ENCODE peak calls at places on chromosomes 11 and 22, in six cellular contexts. Y is transverse colon, K is IMR-90, E is heart right ventricle, J is left ventricle myocardium inferior, H is mucosa of descending colon. R is an unnamed sample.

GRCh38 chr11:132715041-132715440 is 817.3 kb downstream of the OPCML start:
- DNase-seq in E (no peak), Y (no peak), J (no peak), K (peak; percentile 42), H (no peak), R (no peak)

GRCh38 chr11:44638032-44638431 is 72.6 kb downstream of the CD82 start:
- DNase-seq in K (no peak), E (no peak), J (no peak), Y (peak; percentile 56), H (peak; percentile 67), R (no peak)

GRCh38 chr22:22210375-22210774 is 34.2 kb upstream of the VPREB1 start:
- DNase-seq in Y (no peak), E (no peak), K (peak; percentile 85), J (no peak), H (no peak), R (no peak)

GRCh38 chr11:2778630-2779498 is 79.1 kb upstream of the KCNQ1OT1 start:
- DNase-seq in K (peak; percentile 63), H (peak; percentile 78), J (peak; percentile 78), Y (peak; percentile 86), E (peak; percentile 85), R (peak; percentile 84)

GRCh38 chr22:38038890-38039812 is 18.1 kb upstream of the PICK1 start:
- DNase-seq in H (no peak), K (no peak), J (no peak), Y (no peak), E (peak; percentile 41), R (no peak)

GRCh38 chr11:44112083-44112865 is 16.8 kb downstream of the EXT2 start:
- DNase-seq in K (peak; percentile 76), Y (no peak), E (peak; percentile 33), J (peak; percentile 53), H (peak; percentile 20), R (no peak)

GRCh38 chr11:66316849-66317251 is at the start of gene CD248:
- DNase-seq in Y (peak; percentile 43), E (peak; percentile 89), J (peak; percentile 87), K (peak; percentile 78), H (no peak), R (no peak)

GRCh38 chr11:57604289-57605010 is 7.0 kb downstream of the SERPING1 start:
- DNase-seq in H (no peak), Y (no peak), K (no peak), E (no peak), J (no peak), R (no peak)

GRCh38 chr11:121555172-121555571 is 102.4 kb upstream of the SORL1-AS1 start:
- DNase-seq in J (no peak), H (no peak), E (no peak), Y (no peak), K (no peak), R (no peak)

GRCh38 chr11:66015936-66016792 is 4.4 kb downstream of the CST6 start:
- DNase-seq in H (no peak), K (no peak), Y (no peak), E (no peak), J (no peak), R (no peak)

GRCh38 chr11:67648140-67648795 is 2.3 kb downstream of the ACY3 start:
- DNase-seq in E (no peak), K (no peak), J (no peak), H (no peak), Y (peak; percentile 54), R (no peak)

GRCh38 chr11:107549253-107549953 is 16.1 kb downstream of the ALKBH8 start:
- DNase-seq in Y (no peak), E (no peak), J (no peak), H (peak; percentile 22), K (peak; percentile 51), R (no peak)

GRCh38 chr11:131378931-131379330 is 8.5 kb downstream of the NTM start:
- DNase-seq in J (no peak), H (no peak), K (no peak), Y (no peak), E (no peak), R (no peak)

GRCh38 chr11:26065944-26066343 is 266.0 kb upstream of the ANO3 start:
- DNase-seq in J (no peak), Y (no peak), H (no peak), K (no peak), E (no peak), R (no peak)

GRCh38 chr11:27120211-27120610 is 79.6 kb downstream of the BBOX1 start:
- DNase-seq in K (no peak), Y (no peak), H (no peak), J (no peak), E (no peak), R (no peak)

GRCh38 chr11:72007587-72007986 is 8.9 kb downstream of the IL18BP start:
- DNase-seq in E (no peak), J (no peak), K (no peak), Y (no peak), H (no peak), R (no peak)

GRCh38 chr11:115518983-115519382 is 14.8 kb upstream of the CADM1 start:
- DNase-seq in E (no peak), Y (no peak), J (no peak), K (no peak), H (no peak), R (no peak)

GRCh38 chr11:67996622-67997459 is 7.1 kb downstream of the UNC93B1 start:
- DNase-seq in K (no peak), J (peak; percentile 58), H (peak; percentile 95), E (peak; percentile 67), Y (peak; percentile 88), R (peak; percentile 87)

GRCh38 chr11:22797081-22797480 is 32.5 kb downstream of the SVIP start:
- DNase-seq in E (no peak), K (no peak), J (no peak), Y (no peak), H (no peak), R (no peak)

GRCh38 chr11:48055292-48056132 is 75.2 kb downstream of the PTPRJ start:
- DNase-seq in K (peak; percentile 47), J (no peak), Y (peak; percentile 63), H (peak; percentile 65), E (no peak), R (no peak)

GRCh38 chr11:135006800-135007199 is 594.8 kb upstream of the B3GAT1 start:
- DNase-seq in K (no peak), J (no peak), H (no peak), Y (no peak), E (no peak), R (no peak)

GRCh38 chr22:23285734-23286133 is 105.4 kb downstream of the BCR start:
- DNase-seq in H (no peak), E (no peak), Y (no peak), J (no peak), K (peak; percentile 59), R (no peak)

GRCh38 chr11:63768232-63769043 is at the start of gene ZFTA:
- DNase-seq in K (peak; percentile 37), H (peak; percentile 73), J (peak; percentile 71), E (peak; percentile 75), Y (peak; percentile 75), R (peak; percentile 71)

GRCh38 chr11:63767415-63768231 is 952 bp downstream of the ZFTA start:
- DNase-seq in J (peak; percentile 63), E (peak; percentile 41), H (peak; percentile 67), Y (peak; percentile 53), K (peak; percentile 74), R (peak; percentile 51)

GRCh38 chr11:63769044-63769718 is 606 bp upstream of the ZFTA start:
- DNase-seq in E (peak; percentile 68), K (no peak), H (peak; percentile 21), Y (peak; percentile 43), J (peak; percentile 51), R (peak; percentile 52)

GRCh38 chr11:63770763-63771162 is 2.2 kb upstream of the ZFTA start:
- DNase-seq in Y (no peak), J (no peak), H (no peak), K (no peak), E (no peak), R (no peak)

DNA sequence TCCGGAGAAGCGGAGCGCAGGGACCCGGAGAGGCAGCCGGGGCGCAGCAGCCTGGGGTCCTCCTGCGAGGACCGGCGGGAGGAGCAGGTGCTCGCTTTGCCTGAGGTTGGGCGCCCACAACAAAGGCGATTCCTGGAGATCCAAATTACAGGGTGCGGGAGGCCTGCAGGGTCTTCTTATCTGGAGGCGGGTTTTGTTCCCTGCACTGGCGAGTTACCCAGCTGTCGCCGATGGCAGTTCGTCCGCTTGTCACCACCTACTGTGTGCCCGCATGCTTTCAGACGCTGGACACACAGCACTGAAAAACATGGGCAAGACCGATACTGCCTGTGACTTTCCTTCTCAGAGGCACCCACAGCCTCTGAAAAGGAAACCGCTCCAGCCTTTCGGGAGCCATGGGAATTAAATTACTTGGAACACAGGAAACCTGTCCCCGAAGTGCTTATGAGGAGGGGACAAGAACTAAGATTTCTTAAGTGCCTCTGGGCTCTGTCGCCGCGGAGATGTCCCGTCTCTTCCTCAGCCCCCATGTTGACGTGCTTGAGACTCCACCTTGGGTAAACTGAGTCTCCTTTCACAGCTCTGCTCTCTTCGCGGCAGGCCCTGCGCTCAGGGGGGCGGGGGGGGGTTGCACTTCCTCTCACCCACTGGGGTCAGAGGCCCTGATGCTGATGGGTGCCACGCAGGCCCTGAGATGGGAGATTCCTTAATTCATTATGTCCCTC is 1.3 kb upstream of the ZFTA start:
- DNase-seq in H (peak; percentile 16), E (peak; percentile 13), J (no peak), Y (no peak), K (no peak), R (no peak)
- H3K4me3 ChIP-seq in H (no peak overlapping the region), E (peak overlapping the region; percentile 78), J (peak overlapping the region; percentile 95), Y (peak overlapping the region; percentile 94), K (peak overlapping the region; percentile 59), R (peak overlapping the region; percentile 80)

GRCh38 chr22:44278234-44279058 is 34.3 kb downstream of the SHISAL1 start:
- DNase-seq in E (no peak), J (no peak), K (no peak), Y (no peak), H (no peak), R (no peak)
- TF ChIP-seq CTCF in E (no peak), J (no peak), K (no peak), Y (no peak), H (no peak), R (no peak)

GRCh38 chr11:118907749-118908106 is 18.0 kb downstream of the BCL9L start:
- DNase-seq in Y (no peak), J (no peak), H (no peak), K (no peak), E (no peak), R (peak; percentile 36)
- H3K4me1 ChIP-seq in Y (peaks cover 46% of the 10 kb centered on the region), J (peaks cover 67% of the 10 kb centered on the region), H (peaks cover 44% of the 10 kb centered on the region), K (peaks cover 35% of the 10 kb centered on the region), E (peaks cover 59% of the 10 kb centered on the region), R (peaks cover 59% of the 10 kb centered on the region)

GRCh38 chr11:5123802-5124521 is 14.2 kb downstream of the OR52A5 start:
- DNase-seq in Y (peak; percentile 48), J (peak; percentile 24), K (peak; percentile 76), E (peak; percentile 18), H (peak; percentile 72), R (no peak)

GRCh38 chr11:5125221-5125620 is 12.9 kb downstream of the OR52A5 start:
- DNase-seq in Y (no peak), K (no peak), J (no peak), H (no peak), E (no peak), R (no peak)

GRCh38 chr11:5131584-5132335 is 6.4 kb downstream of the OR52A5 start:
- DNase-seq in H (no peak), Y (no peak), K (no peak), E (no peak), J (no peak), R (no peak)

DNA sequence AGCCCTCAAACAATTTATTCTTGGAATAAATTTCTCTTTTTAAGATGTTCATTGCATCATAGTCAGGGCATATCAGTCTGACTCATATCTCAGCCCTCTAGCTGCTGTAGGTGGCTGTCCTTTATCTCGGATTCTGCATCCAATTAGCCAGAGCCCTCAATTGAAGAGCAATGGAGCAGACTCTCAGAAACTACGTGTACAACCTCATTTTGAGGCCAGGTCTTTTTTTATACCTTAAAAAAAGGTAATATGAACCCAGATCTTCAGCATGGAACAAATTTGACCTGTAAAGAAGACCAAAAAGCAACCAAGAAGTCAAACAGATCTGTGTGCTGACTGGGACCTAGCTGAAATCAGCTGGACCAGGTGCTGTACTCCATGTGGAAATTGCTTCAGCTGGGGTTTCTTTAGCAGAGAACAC is 8.7 kb downstream of the OR52A5 start:
- DNase-seq in K (peak; percentile 36), J (no peak), H (no peak), E (no peak), Y (no peak), R (no peak)
- H3K4me3 ChIP-seq in K (no peak overlapping the region), J (no peak overlapping the region), H (no peak overlapping the region), E (no peak overlapping the region), Y (no peak overlapping the region), R (no peak overlapping the region)

R was measured in lower lobe of right lung.